ENCODE peak calls at places on chromosomes 1 and 21, in six cellular contexts. I, G, J, P, D and M are unnamed samples.

GRCh38 chr1:94248956-94249688 is 11.7 kb upstream of the ARHGAP29 start:
- DNase-seq in I (no peak), G (no peak), P (no peak), D (no peak), J (no peak), M (no peak)

GRCh38 chr1:51203121-51203873 is 32.8 kb upstream of the RNF11 start:
- DNase-seq in G (no peak), D (no peak), J (no peak), I (no peak), P (no peak), M (no peak)

GRCh38 chr1:170145061-170145460 is 698 bp upstream of the NTMT2 start:
- DNase-seq in I (no peak), G (no peak), D (no peak), P (no peak), J (no peak), M (no peak)

GRCh38 chr1:25033828-25034451 is 103.9 kb upstream of the RUNX3 start:
- DNase-seq in J (no peak), G (no peak), I (peak; percentile 35), P (no peak), D (no peak), M (no peak)

GRCh38 chr1:15192916-15193550 is 39.5 kb downstream of the TMEM51 start:
- DNase-seq in G (no peak), J (no peak), I (no peak), D (no peak), P (no peak), M (no peak)

GRCh38 chr1:241202321-241202845 is 154.6 kb downstream of the RGS7 start:
- DNase-seq in D (no peak), G (no peak), I (no peak), P (no peak), J (no peak), M (no peak)

GRCh38 chr1:232939748-232940147 is 10.7 kb upstream of the NTPCR start:
- DNase-seq in J (no peak), I (no peak), G (no peak), P (no peak), D (no peak), M (no peak)

GRCh38 chr1:150973826-150974579 is 632 bp downstream of the CERS2 start:
- DNase-seq in J (peak; percentile 46), D (no peak), I (peak; percentile 55), P (no peak), G (no peak), M (no peak)

GRCh38 chr1:240217398-240217797 is 125.7 kb downstream of the FMN2 start:
- DNase-seq in G (no peak), I (no peak), D (no peak), J (no peak), P (no peak), M (no peak)

GRCh38 chr1:218660678-218661053 is 315.5 kb downstream of the TGFB2 start:
- DNase-seq in D (peak; percentile 68), P (peak; percentile 61), I (no peak), G (peak; percentile 64), J (no peak), M (no peak)

GRCh38 chr1:54275349-54275748 is 75.4 kb downstream of the MRPL37 start:
- DNase-seq in D (peak; percentile 66), G (peak; percentile 60), P (no peak), I (peak; percentile 82), J (no peak), M (no peak)

GRCh38 chr1:119012383-119012782 is 24.2 kb upstream of the TBX15 start:
- DNase-seq in D (no peak), I (no peak), P (no peak), J (no peak), G (no peak), M (no peak)

GRCh38 chr1:168689726-168690602 is 39.0 kb downstream of the DPT start:
- DNase-seq in P (no peak), I (no peak), J (no peak), G (peak; percentile 34), D (peak; percentile 30), M (no peak)

GRCh38 chr21:33470701-33471100 is 9.1 kb downstream of the TMEM50B start:
- DNase-seq in D (no peak), P (no peak), J (no peak), I (no peak), G (no peak), M (no peak)